ENCODE peak calls at places on chromosomes 4 and X, in nine cellular contexts. H is IMR-90, U is SK-N-SH, O is breast epithelium, W is prostate gland, R is right atrium auricular region, Y is mucosa of descending colon, S is psoas muscle, G is ovary. T is an unnamed sample. For H3K4me1, the result is how much of the 10 kb centered on the place peaks cover.

GRCh38 chr4:55866973-55867574 is 13.6 kb downstream of the EXOC1 start:
- DNase-seq in S (no peak), W (no peak), U (peak), Y (no peak), H (peak), R (no peak), O (no peak), G (no peak), T (no peak)

GRCh38 chr4:98447648-98448047 is 186.5 kb downstream of the RAP1GDS1 start:
- DNase-seq in O (no peak), W (no peak), U (no peak), G (no peak), R (no peak), H (no peak), S (no peak), Y (no peak), T (no peak)

GRCh38 chr4:170138580-170139194 is 48.9 kb upstream of the AADAT start:
- DNase-seq in G (peak), U (peak), Y (peak), H (peak), R (peak), O (peak), W (peak), S (peak), T (peak)

GRCh38 chr4:8592366-8593267 is at the start of gene CPZ:
- DNase-seq in Y (no peak), O (no peak), H (peak), W (no peak), G (peak), S (no peak), R (no peak), U (no peak), T (no peak)

GRCh38 chrX:9897761-9898161 is 69.4 kb upstream of the CLDN34 start:
- DNase-seq in H (peak), U (no peak), W (no peak), G (no peak), O (no peak), Y (no peak), R (no peak), S (no peak), T (no peak)

GRCh38 chr4:74092957-74093356 is 6.0 kb downstream of the CXCL2 start:
- DNase-seq in H (peak), U (no peak), W (no peak), Y (no peak), G (no peak), S (no peak), R (no peak), O (no peak), T (no peak)

GRCh38 chrX:68822641-68823410 is 6.0 kb upstream of the EFNB1 start:
- DNase-seq in S (no peak), Y (peak), O (no peak), R (no peak), H (peak), U (peak), W (no peak), G (peak), T (no peak)

GRCh38 chrX:9757366-9757765 is 8.3 kb downstream of the GPR143 start:
- DNase-seq in O (no peak), H (no peak), W (no peak), S (no peak), R (no peak), Y (no peak), G (no peak), U (no peak), T (no peak)

GRCh38 chr4:83852085-83852451 is 316.2 kb downstream of the GPAT3 start:
- DNase-seq in S (no peak), W (no peak), U (no peak), Y (no peak), H (peak), G (no peak), R (no peak), O (no peak), T (no peak)
- H3K4me3 ChIP-seq in S (no peak), W (no peak), U (no peak), Y (no peak), H (no peak), G (no peak), R (no peak), O (no peak), T (no peak)

GRCh38 chr4:78292336-78292735 is 235.2 kb downstream of the FRAS1 start:
- DNase-seq in G (no peak), H (no peak), U (no peak), R (no peak), Y (no peak), W (no peak), S (no peak), O (no peak), T (no peak)

GRCh38 chr4:78296261-78296660 is 239.1 kb downstream of the FRAS1 start:
- DNase-seq in O (no peak), U (no peak), G (no peak), H (no peak), W (no peak), R (no peak), Y (no peak), S (no peak), T (no peak)

GRCh38 chr4:78291277-78291676 is 234.2 kb downstream of the FRAS1 start:
- DNase-seq in R (no peak), H (no peak), W (no peak), U (no peak), Y (no peak), O (no peak), S (no peak), G (no peak), T (no peak)

GRCh38 chr4:78293348-78293747 is 236.2 kb downstream of the FRAS1 start:
- DNase-seq in G (no peak), W (no peak), Y (no peak), O (no peak), S (no peak), H (peak), U (no peak), R (no peak), T (no peak)

GRCh38 chr4:78293841-78294301 is 236.7 kb downstream of the FRAS1 start:
- DNase-seq in O (no peak), G (no peak), S (no peak), H (peak), U (no peak), R (no peak), Y (no peak), W (peak), T (no peak)
- H3K4me1 ChIP-seq in O (under half), G (under half), S (under half), H (under half), U (under half), R (under half), Y (under half), W (under half), T (under half)

DNA sequence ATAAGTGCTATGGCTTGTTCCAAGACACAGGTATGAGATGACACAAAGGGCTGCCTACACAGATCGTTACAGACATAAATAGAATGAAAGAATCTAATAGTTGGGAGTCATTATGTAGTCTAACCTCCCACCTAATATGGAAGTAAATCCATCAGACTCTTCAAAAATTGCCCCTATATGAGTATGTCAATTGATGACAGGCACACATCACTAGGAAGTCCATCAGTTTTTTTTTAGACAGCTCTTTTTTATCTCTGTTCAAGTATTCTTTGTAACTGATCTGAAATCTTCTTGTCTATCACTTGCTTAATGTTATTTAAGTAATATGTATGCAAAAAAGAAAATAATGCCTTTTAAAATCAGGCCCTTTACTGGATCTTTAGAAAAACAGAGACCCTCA is 191.6 kb downstream of the UBE2NL start:
- DNase-seq in U (no peak), R (no peak), W (no peak), H (no peak), G (no peak), S (no peak), O (no peak), Y (no peak), T (no peak)
- TF ChIP-seq CTCF in U (no peak), R (no peak), W (no peak), H (no peak), G (no peak), S (no peak), O (no peak), Y (no peak), T (no peak)

GRCh38 chr4:164874791-164875190 is 2.2 kb upstream of the APELA start:
- DNase-seq in Y (no peak), U (no peak), S (no peak), H (no peak), G (no peak), R (no peak), O (no peak), W (no peak), T (no peak)

GRCh38 chr4:164876680-164877324 is at the start of gene APELA:
- DNase-seq in U (no peak), R (no peak), S (no peak), H (no peak), G (no peak), W (no peak), Y (no peak), O (no peak), T (no peak)

DNA sequence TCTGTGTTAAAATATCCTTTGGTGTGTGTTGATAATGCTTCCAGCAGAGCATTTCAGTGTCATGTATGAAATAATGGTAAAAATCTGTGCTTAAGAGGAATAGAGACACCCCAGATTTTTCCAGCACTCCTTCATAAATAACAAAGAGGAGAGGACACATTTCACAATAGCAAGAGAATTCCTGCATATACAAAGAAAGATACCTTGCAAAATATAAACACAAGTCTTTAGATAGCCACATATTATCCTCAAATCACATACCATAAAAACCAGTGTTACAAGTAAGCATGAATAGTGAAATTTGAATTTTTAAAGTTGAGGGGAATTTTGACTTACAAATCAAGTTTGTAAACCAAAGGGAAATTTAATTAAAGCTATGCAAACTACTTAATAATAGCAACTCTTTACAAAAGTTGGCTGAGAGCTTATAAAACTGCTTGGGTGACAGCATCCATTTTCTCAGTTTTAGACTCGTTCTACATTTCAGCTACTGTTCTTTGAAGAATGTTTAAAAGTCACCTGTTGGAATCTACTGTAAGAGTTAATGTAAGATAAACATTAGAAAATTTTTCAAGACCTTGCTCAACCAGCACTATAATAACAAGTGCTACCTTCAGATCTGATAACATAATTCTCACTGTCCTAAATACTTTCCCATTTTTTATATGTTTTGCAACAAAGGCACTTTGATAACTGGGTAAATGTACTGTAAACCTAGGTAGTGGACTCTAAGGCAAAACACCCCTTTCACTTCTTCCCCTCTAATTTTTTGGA is 3.7 kb downstream of the APELA start:
- DNase-seq in R (no peak), H (no peak), G (no peak), S (no peak), Y (no peak), O (no peak), W (no peak), U (no peak), T (no peak)
- H3K4me3 ChIP-seq in R (no peak), H (no peak), G (no peak), S (no peak), Y (no peak), O (no peak), W (no peak), U (no peak), T (no peak)

DNA sequence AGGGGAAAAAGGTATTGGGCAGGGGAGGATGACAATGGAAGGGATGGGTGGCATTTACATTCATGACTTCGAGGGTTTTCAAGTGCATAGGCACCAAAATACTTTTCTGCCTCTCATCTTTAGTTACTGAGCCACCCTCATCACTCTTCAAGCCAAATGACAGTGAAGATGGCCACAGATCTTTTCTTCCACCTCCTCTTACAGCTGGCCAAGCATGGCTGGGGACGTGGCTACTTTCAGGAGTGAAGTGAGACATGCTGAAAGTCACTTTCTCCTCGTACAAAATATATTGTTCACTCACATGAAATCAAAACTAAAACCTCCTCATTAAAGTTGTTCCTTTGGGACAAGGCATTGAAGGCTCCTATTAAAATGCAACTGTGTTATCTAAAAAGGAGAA is 2.6 kb upstream of the GRIA3 start:
- DNase-seq in G (no peak), S (no peak), U (no peak), O (no peak), W (no peak), H (no peak), R (no peak), Y (no peak), T (no peak)
- H3K4me1 ChIP-seq in G (under half), S (under half), U (under half), O (under half), W (under half), H (under half), R (under half), Y (under half), T (under half)

T was measured in tibial artery.